ENCODE peak calls at places on chromosomes 2 and 18, in five cellular contexts. One of them, this sample, is unnamed.
A peak's percentile ranks its signal among the peaks of the same experiment; 100 is the strongest.

GRCh38 chr2:8431446-8432125 is 250.3 kb upstream of the ID2 start:
- DNase-seq in upper lobe of left lung: no peak
- DNase-seq in sigmoid colon: peak; percentile 8
- DNase-seq in HCT116: no peak
- DNase-seq in HepG2: no peak
- DNase-seq in this sample: no peak

GRCh38 chr18:12034241-12035100 is 53.2 kb downstream of the IMPA2 start:
- DNase-seq in upper lobe of left lung: no peak
- DNase-seq in sigmoid colon: peak; percentile 57
- DNase-seq in HCT116: no peak
- DNase-seq in HepG2: no peak
- DNase-seq in this sample: no peak

GRCh38 chr18:63099848-63100625 is 219.5 kb downstream of the BCL2 start:
- DNase-seq in upper lobe of left lung: peak; percentile 54
- DNase-seq in sigmoid colon: no peak
- DNase-seq in HCT116: no peak
- DNase-seq in HepG2: no peak
- DNase-seq in this sample: no peak

GRCh38 chr2:234494361-234495075 is 2.4 kb downstream of the ARL4C start:
- DNase-seq in upper lobe of left lung: peak; percentile 61
- DNase-seq in sigmoid colon: peak; percentile 46
- DNase-seq in HCT116: no peak
- DNase-seq in HepG2: no peak
- DNase-seq in this sample: peak; percentile 37

GRCh38 chr2:239546541-239546940 is 145.7 kb upstream of the HDAC4 start:
- DNase-seq in upper lobe of left lung: no peak
- DNase-seq in sigmoid colon: peak; percentile 30
- DNase-seq in HCT116: no peak
- DNase-seq in HepG2: no peak
- DNase-seq in this sample: no peak

GRCh38 chr2:231926761-231927565 is 767 bp upstream of the NPPC start:
- DNase-seq in upper lobe of left lung: no peak
- DNase-seq in sigmoid colon: peak; percentile 62
- DNase-seq in HCT116: no peak
- DNase-seq in HepG2: no peak
- DNase-seq in this sample: no peak

GRCh38 chr2:69975853-69976462 is 14.5 kb upstream of the ASPRV1 start:
- DNase-seq in upper lobe of left lung: peak; percentile 64
- DNase-seq in sigmoid colon: peak; percentile 48
- DNase-seq in HCT116: no peak
- DNase-seq in HepG2: peak; percentile 70
- DNase-seq in this sample: peak; percentile 64

GRCh38 chr2:74583504-74583903 is 29.0 kb downstream of the DOK1 start:
- DNase-seq in upper lobe of left lung: no peak
- DNase-seq in sigmoid colon: no peak
- DNase-seq in HCT116: peak; percentile 21
- DNase-seq in HepG2: peak; percentile 80
- DNase-seq in this sample: no peak

GRCh38 chr18:13378150-13378549 is 159.6 kb downstream of the LDLRAD4 start:
- DNase-seq in upper lobe of left lung: peak; percentile 8
- DNase-seq in sigmoid colon: peak; percentile 48
- DNase-seq in HCT116: no peak
- DNase-seq in HepG2: no peak
- DNase-seq in this sample: no peak

GRCh38 chr2:137659616-137660015 is 304.7 kb upstream of the HNMT start:
- DNase-seq in upper lobe of left lung: peak; percentile 53
- DNase-seq in sigmoid colon: no peak
- DNase-seq in HCT116: no peak
- DNase-seq in HepG2: peak; percentile 12
- DNase-seq in this sample: no peak

GRCh38 chr18:46497129-46497528 is 159.9 kb downstream of the LOXHD1 start:
- DNase-seq in upper lobe of left lung: no peak
- DNase-seq in sigmoid colon: peak; percentile 2
- DNase-seq in HCT116: no peak
- DNase-seq in HepG2: peak; percentile 10
- DNase-seq in this sample: no peak

GRCh38 chr2:88638123-88638650 is 10.9 kb upstream of the EIF2AK3 start:
- DNase-seq in upper lobe of left lung: no peak
- DNase-seq in sigmoid colon: no peak
- DNase-seq in HCT116: no peak
- DNase-seq in HepG2: no peak
- DNase-seq in this sample: no peak

GRCh38 chr2:230347659-230348305 is 20.8 kb downstream of the SP140L start:
- DNase-seq in upper lobe of left lung: no peak
- DNase-seq in sigmoid colon: no peak
- DNase-seq in HCT116: no peak
- DNase-seq in HepG2: no peak
- DNase-seq in this sample: no peak

GRCh38 chr2:159379181-159379580 is 92.7 kb upstream of the WDSUB1 start:
- DNase-seq in upper lobe of left lung: no peak
- DNase-seq in sigmoid colon: no peak
- DNase-seq in HCT116: no peak
- DNase-seq in HepG2: no peak
- DNase-seq in this sample: no peak

GRCh38 chr18:67363694-67364093 is 152.8 kb downstream of the DSEL start:
- DNase-seq in upper lobe of left lung: no peak
- DNase-seq in sigmoid colon: no peak
- DNase-seq in HCT116: no peak
- DNase-seq in HepG2: no peak
- DNase-seq in this sample: no peak

GRCh38 chr2:173032032-173032431 is 43.6 kb upstream of the MAP3K20 start:
- DNase-seq in upper lobe of left lung: no peak
- DNase-seq in sigmoid colon: no peak
- DNase-seq in HCT116: no peak
- DNase-seq in HepG2: no peak
- DNase-seq in this sample: no peak

GRCh38 chr2:64685430-64685829 is 31.7 kb upstream of the SERTAD2 start:
- DNase-seq in upper lobe of left lung: no peak
- DNase-seq in sigmoid colon: no peak
- DNase-seq in HCT116: no peak
- DNase-seq in HepG2: peak; percentile 88
- DNase-seq in this sample: no peak

GRCh38 chr2:167177196-167177595 is 288.9 kb downstream of the XIRP2 start:
- DNase-seq in upper lobe of left lung: no peak
- DNase-seq in sigmoid colon: no peak
- DNase-seq in HCT116: no peak
- DNase-seq in HepG2: no peak
- DNase-seq in this sample: no peak

GRCh38 chr2:246489-247145 is 17.2 kb downstream of the SH3YL1 start:
- DNase-seq in upper lobe of left lung: no peak
- DNase-seq in sigmoid colon: no peak
- DNase-seq in HCT116: peak; percentile 36
- DNase-seq in HepG2: peak; percentile 81
- DNase-seq in this sample: no peak

GRCh38 chr2:15866563-15867193 is 73.7 kb upstream of the MYCN start:
- DNase-seq in upper lobe of left lung: no peak
- DNase-seq in sigmoid colon: no peak
- DNase-seq in HCT116: no peak
- DNase-seq in HepG2: no peak
- DNase-seq in this sample: no peak

DNA sequence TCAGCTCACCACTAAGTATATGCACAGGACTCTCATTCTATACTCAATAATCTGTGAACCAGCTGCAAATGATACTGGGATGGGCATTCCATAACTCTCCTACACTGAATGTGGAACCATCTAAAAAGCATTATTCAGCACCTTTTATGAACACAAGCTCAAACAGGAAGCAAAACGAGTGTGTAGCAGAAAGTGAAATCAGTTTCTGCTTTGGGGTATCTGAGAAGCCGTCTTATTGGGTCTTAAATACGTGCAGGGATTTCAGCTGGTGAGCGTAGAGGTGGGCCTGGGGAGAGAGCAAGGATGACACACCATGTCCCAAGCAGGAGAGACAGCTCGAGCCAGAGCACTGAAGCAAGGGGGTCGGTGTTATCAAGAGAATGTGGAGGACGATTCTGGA is 120.0 kb upstream of the TTN start:
- DNase-seq in upper lobe of left lung: no peak
- DNase-seq in sigmoid colon: no peak
- DNase-seq in HCT116: no peak
- DNase-seq in HepG2: no peak
- DNase-seq in this sample: no peak
- H3K27ac ChIP-seq in upper lobe of left lung: no peak overlapping the region
- H3K27ac ChIP-seq in sigmoid colon: no peak overlapping the region
- H3K27ac ChIP-seq in HCT116: no peak overlapping the region
- H3K27ac ChIP-seq in HepG2: no peak overlapping the region
- H3K27ac ChIP-seq in this sample: no peak overlapping the region

DNA sequence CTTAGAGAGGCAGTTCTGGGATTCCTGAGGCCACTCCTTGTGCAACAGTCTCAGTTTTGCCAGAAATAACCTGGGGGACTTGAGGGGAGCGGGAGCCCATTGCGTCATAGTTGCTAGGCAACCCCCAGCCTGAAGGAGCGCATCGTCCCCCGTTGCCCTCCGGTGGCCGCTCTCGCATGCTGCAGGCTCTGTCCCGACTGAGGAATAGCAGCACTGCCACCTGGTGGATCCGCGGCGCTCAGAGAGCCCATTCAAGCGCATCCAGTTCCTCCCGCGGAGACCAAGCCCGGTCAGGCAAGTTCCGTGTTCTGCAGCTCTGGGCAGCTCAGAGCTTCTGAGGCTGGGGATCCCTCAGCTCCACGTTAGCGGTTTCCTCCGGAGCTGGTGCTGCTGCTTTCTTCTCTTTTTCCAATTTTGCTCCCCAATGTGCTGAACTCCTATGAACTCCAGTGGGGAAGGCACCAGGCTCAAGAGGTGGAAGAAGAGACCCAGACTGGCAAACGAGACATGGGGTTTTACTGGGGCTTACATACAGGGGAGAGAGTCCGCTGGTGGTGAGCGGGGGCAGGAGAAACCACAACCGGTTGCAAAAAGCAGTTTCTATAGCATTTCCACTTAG is 15.1 kb downstream of the SLC4A3 start:
- DNase-seq in upper lobe of left lung: peak; percentile 98
- DNase-seq in sigmoid colon: peak; percentile 99
- DNase-seq in HCT116: peak; percentile 88
- DNase-seq in HepG2: peak; percentile 93
- DNase-seq in this sample: peak; percentile 95
- TF ChIP-seq POLR2A in upper lobe of left lung: no peak
- TF ChIP-seq POLR2A in sigmoid colon: no peak
- TF ChIP-seq POLR2A in HCT116: no peak
- TF ChIP-seq POLR2A in HepG2: no peak
- TF ChIP-seq POLR2A in this sample: no peak

GRCh38 chr2:28674713-28675068 is 76.9 kb upstream of the PPP1CB start:
- DNase-seq in upper lobe of left lung: no peak
- DNase-seq in sigmoid colon: no peak
- DNase-seq in HCT116: no peak
- DNase-seq in HepG2: no peak
- DNase-seq in this sample: no peak

GRCh38 chr2:28670882-28671281 is 80.7 kb upstream of the PPP1CB start:
- DNase-seq in upper lobe of left lung: no peak
- DNase-seq in sigmoid colon: no peak
- DNase-seq in HCT116: no peak
- DNase-seq in HepG2: no peak
- DNase-seq in this sample: no peak

GRCh38 chr2:28676153-28676835 is 75.3 kb upstream of the PPP1CB start:
- DNase-seq in upper lobe of left lung: no peak
- DNase-seq in sigmoid colon: no peak
- DNase-seq in HCT116: no peak
- DNase-seq in HepG2: no peak
- DNase-seq in this sample: no peak

GRCh38 chr2:28673338-28673737 is 78.3 kb upstream of the PPP1CB start:
- DNase-seq in upper lobe of left lung: no peak
- DNase-seq in sigmoid colon: no peak
- DNase-seq in HCT116: no peak
- DNase-seq in HepG2: no peak
- DNase-seq in this sample: no peak

GRCh38 chr2:28674062-28674712 is 77.4 kb upstream of the PPP1CB start:
- DNase-seq in upper lobe of left lung: no peak
- DNase-seq in sigmoid colon: no peak
- DNase-seq in HCT116: no peak
- DNase-seq in HepG2: no peak
- DNase-seq in this sample: peak; percentile 59
- TF ChIP-seq POLR2AphosphoS5 in upper lobe of left lung: no peak
- TF ChIP-seq POLR2AphosphoS5 in sigmoid colon: no peak
- TF ChIP-seq POLR2AphosphoS5 in HCT116: no peak
- TF ChIP-seq POLR2AphosphoS5 in HepG2: no peak
- TF ChIP-seq POLR2AphosphoS5 in this sample: peak; percentile 50

GRCh38 chr18:61322265-61322873 is 10.9 kb upstream of the CDH20 start:
- DNase-seq in upper lobe of left lung: peak; percentile 28
- DNase-seq in sigmoid colon: no peak
- DNase-seq in HCT116: peak; percentile 27
- DNase-seq in HepG2: peak; percentile 42
- DNase-seq in this sample: peak; percentile 44
- H3K27ac ChIP-seq in upper lobe of left lung: no peak overlapping the region
- H3K27ac ChIP-seq in sigmoid colon: no peak overlapping the region
- H3K27ac ChIP-seq in HCT116: no peak overlapping the region
- H3K27ac ChIP-seq in HepG2: no peak overlapping the region
- H3K27ac ChIP-seq in this sample: no peak overlapping the region

GRCh38 chr18:10526211-10526949 is 553 bp downstream of the NAPG start:
- DNase-seq in upper lobe of left lung: peak; percentile 75
- DNase-seq in sigmoid colon: peak; percentile 81
- DNase-seq in HCT116: no peak
- DNase-seq in HepG2: peak; percentile 31
- DNase-seq in this sample: peak; percentile 55
- TF ChIP-seq POLR2A in upper lobe of left lung: no peak
- TF ChIP-seq POLR2A in sigmoid colon: no peak
- TF ChIP-seq POLR2A in HCT116: no peak
- TF ChIP-seq POLR2A in HepG2: no peak
- TF ChIP-seq POLR2A in this sample: no peak